ENCODE peak calls at places on chromosomes 7 and 10, in ten cellular contexts. B is K562, S is sigmoid colon, F is breast epithelium, J is PC-9, A is Karpas-422, C is gastrocnemius medialis, D is heart right ventricle, U is right atrium auricular region, I is fibroblast of lung. R is an unnamed sample.
A peak's percentile ranks its signal among the peaks of the same experiment; 100 is the strongest.

GRCh38 chr7:73896454-73896853 is 35.5 kb downstream of the TMEM270 start:
- DNase-seq in B (no peak), C (no peak), D (no peak), S (no peak), A (no peak), F (no peak), I (peak; percentile 57), U (no peak), J (no peak), R (no peak)

GRCh38 chr7:84248267-84248666 is 53.7 kb upstream of the SEMA3A start:
- DNase-seq in J (no peak), F (no peak), U (no peak), A (no peak), D (no peak), B (no peak), S (no peak), C (no peak), I (peak; percentile 47), R (no peak)

GRCh38 chr7:111329367-111330234 is 232.7 kb downstream of the IMMP2L start:
- DNase-seq in U (no peak), B (no peak), I (peak; percentile 1), J (no peak), C (no peak), A (no peak), D (no peak), S (no peak), F (no peak), R (no peak)

GRCh38 chr10:103653581-103654020 is 160.1 kb downstream of the NEURL1 start:
- DNase-seq in S (no peak), I (no peak), A (no peak), J (peak; percentile 68), B (no peak), U (no peak), F (no peak), C (no peak), D (no peak), R (no peak)

GRCh38 chr7:39085590-39086049 is 107.9 kb downstream of the POU6F2 start:
- DNase-seq in U (no peak), A (no peak), F (no peak), C (no peak), D (no peak), I (no peak), B (no peak), J (no peak), S (no peak), R (no peak)

GRCh38 chr7:38463277-38464224 is 167.6 kb downstream of the AMPH start:
- DNase-seq in J (no peak), I (peak; percentile 63), A (peak; percentile 34), D (peak; percentile 14), C (peak; percentile 12), S (peak; percentile 73), U (no peak), F (no peak), B (no peak), R (peak; percentile 12)

GRCh38 chr7:97623333-97623732 is 108.6 kb upstream of the TAC1 start:
- DNase-seq in D (no peak), I (no peak), F (no peak), C (no peak), J (no peak), S (no peak), A (no peak), B (no peak), U (no peak), R (no peak)

GRCh38 chr7:107506683-107507339 is 37.0 kb downstream of the GPR22 start:
- DNase-seq in B (no peak), I (peak; percentile 20), A (no peak), C (no peak), S (no peak), U (no peak), D (peak; percentile 11), J (peak; percentile 98), F (peak; percentile 68), R (no peak)

GRCh38 chr7:105769951-105770628 is 106.3 kb downstream of the ATXN7L1 start:
- DNase-seq in B (no peak), D (no peak), J (peak; percentile 58), C (no peak), S (peak; percentile 66), U (no peak), F (no peak), I (no peak), A (no peak), R (no peak)

GRCh38 chr10:88227342-88228018 is 355.6 kb downstream of the RNLS start:
- DNase-seq in S (peak; percentile 61), J (no peak), C (peak; percentile 58), B (no peak), A (no peak), I (peak; percentile 47), F (no peak), U (no peak), D (peak; percentile 59), R (no peak)

GRCh38 chr10:1159131-1160061 is 103.2 kb downstream of the WDR37 start:
- DNase-seq in C (no peak), A (no peak), B (peak; percentile 59), F (no peak), S (peak; percentile 50), J (no peak), I (no peak), U (peak; percentile 36), D (no peak), R (no peak)

GRCh38 chr7:137923380-137923779 is 76.6 kb upstream of the DGKI start:
- DNase-seq in U (no peak), F (no peak), J (no peak), C (no peak), S (no peak), I (peak; percentile 86), B (no peak), D (no peak), A (no peak), R (no peak)

GRCh38 chr10:10330481-10330880 is 687.2 kb upstream of the CELF2 start:
- DNase-seq in C (no peak), U (no peak), S (no peak), F (no peak), B (no peak), J (no peak), I (no peak), D (no peak), A (no peak), R (no peak)

GRCh38 chr10:76429642-76430041 is 998.2 kb downstream of the LRMDA start:
- DNase-seq in C (no peak), A (no peak), F (no peak), U (no peak), I (no peak), B (no peak), D (peak; percentile 11), J (no peak), S (peak; percentile 70), R (no peak)

GRCh38 chr10:44733743-44734488 is 177.2 kb upstream of the TMEM72 start:
- DNase-seq in U (no peak), C (no peak), B (no peak), I (peak; percentile 50), J (no peak), A (no peak), D (no peak), S (no peak), F (no peak), R (no peak)

GRCh38 chr7:101562531-101563197 is 66.4 kb downstream of the MYL10 start:
- DNase-seq in S (peak; percentile 20), C (no peak), D (no peak), B (no peak), I (no peak), A (peak; percentile 33), F (no peak), J (no peak), U (no peak), R (no peak)
- H3K4me3 ChIP-seq in S (no peak overlapping the region), C (no peak overlapping the region), D (no peak overlapping the region), B (no peak overlapping the region), I (no peak overlapping the region), A (no peak overlapping the region), F (no peak overlapping the region), J (no peak overlapping the region), U (no peak overlapping the region), R (no peak overlapping the region)

GRCh38 chr7:27866828-27867227 is 126.9 kb downstream of the TAX1BP1 start:
- DNase-seq in U (no peak), C (no peak), D (no peak), J (no peak), A (no peak), I (no peak), F (no peak), B (no peak), S (no peak), R (no peak)
- H3K27ac ChIP-seq in U (no peak overlapping the region), C (no peak overlapping the region), D (no peak overlapping the region), J (no peak overlapping the region), A (no peak overlapping the region), I (no peak overlapping the region), F (no peak overlapping the region), B (no peak overlapping the region), S (no peak overlapping the region), R (no peak overlapping the region)

GRCh38 chr7:20220293-20220755 is 3.1 kb upstream of the MACC1 start:
- DNase-seq in B (no peak), D (no peak), S (no peak), A (peak; percentile 81), C (no peak), F (no peak), U (no peak), J (no peak), I (no peak), R (no peak)
- H3K4me1 ChIP-seq in B (peaks cover 6% of the 10 kb centered on the region), D (peaks cover 2% of the 10 kb centered on the region), S (no peaks in the 10 kb centered on the region), A (peaks cover 63% of the 10 kb centered on the region), C (no peaks in the 10 kb centered on the region), F (no peaks in the 10 kb centered on the region), U (no peaks in the 10 kb centered on the region), J (peaks cover 54% of the 10 kb centered on the region), I (peaks cover 15% of the 10 kb centered on the region), R (no peaks in the 10 kb centered on the region)

DNA sequence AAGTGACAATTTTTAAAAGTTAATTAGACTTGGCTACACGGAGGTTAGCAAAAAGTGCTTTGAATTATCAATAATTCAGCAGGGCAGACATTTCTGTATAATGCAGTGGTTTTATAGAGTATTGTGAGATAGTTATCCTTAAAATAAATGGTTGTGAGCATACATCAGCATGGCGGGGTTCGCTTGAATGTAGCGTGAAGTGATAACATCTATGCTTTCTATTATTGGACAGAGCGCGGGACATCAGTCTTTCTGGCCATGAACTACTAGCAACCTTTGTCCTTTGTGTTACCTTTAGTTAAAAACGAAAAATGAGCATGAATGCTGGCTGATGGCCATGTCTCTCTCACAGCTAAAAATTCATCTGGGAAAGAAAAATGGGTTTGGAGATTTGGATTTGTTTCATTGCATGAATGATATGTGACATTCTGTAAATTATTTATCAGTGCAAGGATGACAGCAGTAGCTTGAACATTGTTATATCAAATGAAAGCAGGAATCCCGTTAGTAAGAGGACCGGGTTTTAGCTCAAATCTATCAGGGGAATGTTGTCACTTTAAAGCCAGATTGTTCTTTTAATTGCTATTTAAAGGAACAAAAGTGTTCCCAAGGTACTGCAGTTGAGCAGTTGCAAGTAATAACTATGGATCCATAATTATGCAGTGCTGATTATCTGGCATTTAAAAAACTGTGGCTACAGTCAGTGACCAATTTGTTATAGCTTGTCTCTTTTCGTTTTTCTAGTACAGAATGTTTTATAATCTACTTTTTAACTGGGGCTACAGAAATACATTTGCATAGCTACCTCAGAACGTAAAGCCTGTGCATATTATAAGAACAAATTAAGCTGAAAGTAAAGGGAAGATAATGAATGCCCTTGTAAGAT is 131.0 kb downstream of the KAT6B start:
- DNase-seq in C (no peak), D (no peak), B (no peak), S (no peak), J (no peak), U (no peak), A (no peak), I (peak; percentile 54), F (no peak), R (no peak)
- H3K4me3 ChIP-seq in C (no peak overlapping the region), D (no peak overlapping the region), B (no peak overlapping the region), S (no peak overlapping the region), J (no peak overlapping the region), U (no peak overlapping the region), A (no peak overlapping the region), I (no peak overlapping the region), F (no peak overlapping the region), R (no peak overlapping the region)

GRCh38 chr10:72174297-72174662 is 41.5 kb upstream of the ANAPC16 start:
- DNase-seq in J (no peak), S (no peak), C (no peak), D (no peak), A (no peak), F (no peak), U (no peak), I (no peak), B (no peak), R (no peak)
- H3K27ac ChIP-seq in J (peak overlapping the region; percentile 43), S (no peak overlapping the region), C (peak overlapping the region; percentile 50), D (peak overlapping the region; percentile 64), A (peak overlapping the region; percentile 90), F (no peak overlapping the region), U (peak overlapping the region; percentile 27), I (no peak overlapping the region), B (no peak overlapping the region), R (no peak overlapping the region)